ENCODE peak calls at places on chromosomes 11 and 22, in eight cellular contexts. J, R, A, U, Y, G, F and K are unnamed samples. For H3K4me1, the result is how much of the 10 kb centered on the place peaks cover.

GRCh38 chr11:106173291-106173690 is 95.8 kb downstream of the AASDHPPT start:
- DNase-seq in J (no peak), R (no peak), A (no peak), U (peak), Y (no peak), G (no peak), F (no peak), K (no peak)

GRCh38 chr22:43289551-43289963 is 53.6 kb downstream of the SCUBE1 start:
- DNase-seq in J (no peak), R (no peak), A (no peak), U (no peak), Y (peak), G (no peak), F (peak), K (peak)

GRCh38 chr11:1946812-1947480 is at the start of gene MRPL23:
- DNase-seq in J (no peak), R (no peak), A (no peak), U (no peak), Y (no peak), G (peak), F (no peak), K (no peak)

GRCh38 chr11:14067686-14068085 is 105.2 kb downstream of the SPON1 start:
- DNase-seq in J (no peak), R (no peak), A (no peak), U (no peak), Y (no peak), G (no peak), F (no peak), K (no peak)

GRCh38 chr11:12092714-12093113 is 17.7 kb upstream of the MICAL2 start:
- DNase-seq in J (no peak), R (peak), A (no peak), U (peak), Y (no peak), G (no peak), F (no peak), K (no peak)

GRCh38 chr22:20574920-20575353 is 67.5 kb downstream of the MED15 start:
- DNase-seq in J (no peak), R (no peak), A (no peak), U (no peak), Y (no peak), G (peak), F (no peak), K (no peak)

GRCh38 chr11:9616042-9616640 is 42.7 kb downstream of the WEE1 start:
- DNase-seq in J (no peak), R (no peak), A (no peak), U (no peak), Y (peak), G (no peak), F (no peak), K (peak)

GRCh38 chr11:12864316-12865156 is 144.6 kb upstream of the RASSF10 start:
- DNase-seq in J (peak), R (peak), A (peak), U (peak), Y (peak), G (no peak), F (no peak), K (peak)

GRCh38 chr11:23789938-23790371 is 706.9 kb upstream of the LUZP2 start:
- DNase-seq in J (no peak), R (no peak), A (peak), U (no peak), Y (peak), G (no peak), F (no peak), K (peak)

GRCh38 chr22:41557401-41558240 is 3.2 kb upstream of the CSDC2 start:
- DNase-seq in J (no peak), R (no peak), A (peak), U (no peak), Y (peak), G (peak), F (peak), K (peak)

GRCh38 chr11:130653838-130654601 is 205.6 kb downstream of the ADAMTS15 start:
- DNase-seq in J (no peak), R (no peak), A (peak), U (peak), Y (peak), G (peak), F (peak), K (peak)

GRCh38 chr11:20597137-20597923 is 2.1 kb upstream of the SLC6A5 start:
- DNase-seq in J (no peak), R (peak), A (no peak), U (no peak), Y (no peak), G (no peak), F (no peak), K (no peak)

GRCh38 chr11:106457727-106458126 is 380.3 kb downstream of the AASDHPPT start:
- DNase-seq in J (no peak), R (no peak), A (no peak), U (no peak), Y (peak), G (no peak), F (no peak), K (peak)

GRCh38 chr22:45328822-45329535 is 19.2 kb downstream of the FAM118A start:
- DNase-seq in J (no peak), R (no peak), A (no peak), U (no peak), Y (no peak), G (no peak), F (no peak), K (no peak)

GRCh38 chr11:1753426-1754305 is 3.3 kb upstream of the IFITM10 start:
- DNase-seq in J (no peak), R (no peak), A (no peak), U (no peak), Y (no peak), G (no peak), F (no peak), K (no peak)

GRCh38 chr11:351411-351810 is 17.9 kb upstream of the B4GALNT4 start:
- DNase-seq in J (no peak), R (no peak), A (no peak), U (no peak), Y (no peak), G (no peak), F (peak), K (no peak)

GRCh38 chr11:58575377-58576020 is at the start of gene LPXN:
- DNase-seq in J (no peak), R (no peak), A (no peak), U (no peak), Y (peak), G (no peak), F (no peak), K (no peak)

GRCh38 chr11:107916671-107917241 is 11.5 kb upstream of the RAB39A start:
- DNase-seq in J (no peak), R (peak), A (peak), U (no peak), Y (peak), G (no peak), F (no peak), K (peak)

GRCh38 chr22:34966980-34967379 is 99.0 kb upstream of the ISX start:
- DNase-seq in J (no peak), R (no peak), A (no peak), U (peak), Y (peak), G (no peak), F (no peak), K (peak)

GRCh38 chr22:35601743-35602633 is 15.1 kb downstream of the MB start:
- DNase-seq in J (no peak), R (no peak), A (no peak), U (no peak), Y (peak), G (no peak), F (no peak), K (peak)

GRCh38 chr11:116375221-116375620 is 397.6 kb downstream of the BUD13 start:
- DNase-seq in J (no peak), R (no peak), A (no peak), U (no peak), Y (no peak), G (no peak), F (no peak), K (no peak)

GRCh38 chr11:1041149-1041467 is 4.6 kb upstream of the MUC6 start:
- DNase-seq in J (no peak), R (no peak), A (no peak), U (no peak), Y (no peak), G (no peak), F (no peak), K (no peak)

GRCh38 chr11:6402561-6402981 is 12.3 kb downstream of the SMPD1 start:
- DNase-seq in J (no peak), R (no peak), A (no peak), U (no peak), Y (no peak), G (no peak), F (no peak), K (no peak)

GRCh38 chr11:45847908-45848316 is 637 bp downstream of the CRY2 start:
- DNase-seq in J (no peak), R (peak), A (peak), U (peak), Y (peak), G (peak), F (peak), K (peak)

GRCh38 chr22:20749453-20749852 is 24.5 kb upstream of the SERPIND1 start:
- DNase-seq in J (no peak), R (no peak), A (no peak), U (no peak), Y (no peak), G (no peak), F (no peak), K (no peak)

GRCh38 chr22:42926034-42926433 is 69.0 kb upstream of the ARFGAP3 start:
- DNase-seq in J (no peak), R (no peak), A (peak), U (no peak), Y (no peak), G (no peak), F (no peak), K (no peak)

GRCh38 chr11:70908223-70908622 is 344.2 kb downstream of the SHANK2 start:
- DNase-seq in J (no peak), R (no peak), A (no peak), U (no peak), Y (no peak), G (no peak), F (no peak), K (no peak)

GRCh38 chr11:41175304-41175972 is 284.0 kb downstream of the LRRC4C start:
- DNase-seq in J (no peak), R (peak), A (no peak), U (peak), Y (no peak), G (no peak), F (no peak), K (no peak)

GRCh38 chr11:47425611-47426010 is 628 bp downstream of the PSMC3 start:
- DNase-seq in J (no peak), R (peak), A (no peak), U (no peak), Y (peak), G (no peak), F (no peak), K (peak)

GRCh38 chr11:74232316-74232950 is 61.3 kb downstream of the PPME1 start:
- DNase-seq in J (no peak), R (no peak), A (no peak), U (no peak), Y (no peak), G (no peak), F (no peak), K (no peak)

GRCh38 chr11:2474059-2474901 is 29.5 kb downstream of the KCNQ1 start:
- DNase-seq in J (no peak), R (no peak), A (peak), U (no peak), Y (no peak), G (peak), F (no peak), K (no peak)

GRCh38 chr11:1935156-1936071 is 11.7 kb upstream of the MRPL23 start:
- DNase-seq in J (no peak), R (no peak), A (no peak), U (no peak), Y (no peak), G (peak), F (no peak), K (no peak)

GRCh38 chr11:57800444-57801184 is 39.0 kb downstream of the CTNND1 start:
- DNase-seq in J (peak), R (peak), A (no peak), U (peak), Y (peak), G (no peak), F (no peak), K (peak)

GRCh38 chr11:122852071-122852831 is 14.0 kb downstream of the CRTAM start:
- DNase-seq in J (no peak), R (no peak), A (no peak), U (no peak), Y (peak), G (no peak), F (no peak), K (no peak)

GRCh38 chr11:57214494-57214893 is 22.6 kb downstream of the APLNR start:
- DNase-seq in J (no peak), R (no peak), A (no peak), U (peak), Y (peak), G (no peak), F (no peak), K (peak)

GRCh38 chr11:108871152-108871551 is 206.3 kb downstream of the DDX10 start:
- DNase-seq in J (peak), R (peak), A (no peak), U (peak), Y (peak), G (peak), F (peak), K (peak)

GRCh38 chr22:42967933-42968332 is 47.0 kb downstream of the PACSIN2 start:
- DNase-seq in J (no peak), R (no peak), A (peak), U (no peak), Y (peak), G (peak), F (no peak), K (no peak)

GRCh38 chr11:45335434-45335833 is 49.3 kb upstream of the SYT13 start:
- DNase-seq in J (no peak), R (no peak), A (no peak), U (peak), Y (no peak), G (no peak), F (no peak), K (no peak)

GRCh38 chr22:44360686-44361381 is 48.1 kb upstream of the SHISAL1 start:
- DNase-seq in J (no peak), R (peak), A (peak), U (peak), Y (peak), G (peak), F (peak), K (peak)

DNA sequence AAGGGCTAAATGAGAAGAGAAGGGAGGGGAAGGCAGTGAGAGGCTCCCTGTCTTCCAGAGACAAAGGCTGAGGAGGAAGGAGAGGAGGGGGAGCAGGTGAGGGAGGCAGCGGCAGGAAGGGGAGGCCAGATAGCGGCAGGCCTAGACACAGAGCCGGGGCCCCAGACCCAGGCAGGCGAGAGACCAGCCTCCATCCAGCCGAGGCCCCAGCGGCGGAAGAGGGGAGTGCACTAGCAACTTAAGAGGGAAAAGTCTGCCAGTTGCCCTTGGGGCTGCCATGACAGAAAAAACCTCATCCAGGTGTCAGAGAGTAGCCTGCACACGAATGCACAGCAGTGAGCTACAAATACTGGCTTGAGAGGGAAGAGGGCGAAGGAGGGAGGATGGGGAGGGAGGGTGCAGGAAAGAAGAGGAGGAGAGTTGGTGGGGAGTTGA is 46.7 kb downstream of the IGLL1 start:
- DNase-seq in J (no peak), R (peak), A (no peak), U (peak), Y (peak), G (no peak), F (peak), K (peak)
- H3K4me1 ChIP-seq in J (under half), R (under half), A (under half), U (under half), Y (under half), G (under half), F (under half), K (under half)

GRCh38 chr11:119786431-119787073 is 57.6 kb upstream of the NECTIN1 start:
- DNase-seq in J (no peak), R (no peak), A (no peak), U (peak), Y (no peak), G (no peak), F (no peak), K (no peak)

GRCh38 chr11:119785131-119785530 is 56.1 kb upstream of the NECTIN1 start:
- DNase-seq in J (no peak), R (no peak), A (no peak), U (peak), Y (no peak), G (no peak), F (no peak), K (no peak)

GRCh38 chr11:119788911-119789560 is 60.0 kb upstream of the NECTIN1 start:
- DNase-seq in J (no peak), R (no peak), A (no peak), U (peak), Y (no peak), G (no peak), F (no peak), K (no peak)

GRCh38 chr11:119788096-119788883 is 59.3 kb upstream of the NECTIN1 start:
- DNase-seq in J (no peak), R (no peak), A (no peak), U (no peak), Y (no peak), G (no peak), F (no peak), K (no peak)

DNA sequence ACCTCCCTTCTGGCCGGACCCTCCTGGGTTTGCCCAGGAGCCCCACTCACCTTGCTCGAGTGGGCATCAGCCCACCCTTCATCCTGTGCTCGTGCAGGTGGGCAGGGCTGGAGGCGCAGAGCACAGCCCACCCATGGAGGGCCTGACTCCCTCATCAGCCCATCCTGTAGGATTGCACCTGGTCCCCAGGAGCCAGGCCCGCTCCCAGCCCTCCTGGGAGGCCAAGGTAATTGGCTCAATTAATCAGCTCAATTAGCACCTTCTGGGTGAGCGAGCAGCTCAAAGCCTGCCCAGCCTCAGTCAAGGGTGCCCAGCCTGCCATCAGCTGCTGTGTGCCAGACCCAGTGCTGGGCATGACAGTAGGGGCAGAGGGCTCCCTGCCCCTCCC is 58.1 kb upstream of the NECTIN1 start:
- DNase-seq in J (no peak), R (no peak), A (no peak), U (no peak), Y (no peak), G (no peak), F (no peak), K (no peak)
- H3K4me1 ChIP-seq in J (under half), R (under half), A (under half), U (under half), Y (under half), G (under half), F (under half), K (under half)

GRCh38 chr22:39245130-39246039 is 603 bp upstream of the PDGFB start:
- DNase-seq in J (no peak), R (no peak), A (no peak), U (no peak), Y (no peak), G (no peak), F (no peak), K (no peak)

GRCh38 chr22:39244073-39244495 is 698 bp downstream of the PDGFB start:
- DNase-seq in J (no peak), R (peak), A (no peak), U (no peak), Y (peak), G (no peak), F (no peak), K (no peak)

GRCh38 chr22:39243443-39244072 is 1.2 kb downstream of the PDGFB start:
- DNase-seq in J (no peak), R (peak), A (no peak), U (peak), Y (no peak), G (no peak), F (no peak), K (no peak)

GRCh38 chr22:39246217-39246616 is 1.4 kb upstream of the PDGFB start:
- DNase-seq in J (no peak), R (no peak), A (no peak), U (no peak), Y (no peak), G (no peak), F (no peak), K (no peak)

GRCh38 chr22:39244496-39245129 is at the start of gene PDGFB:
- DNase-seq in J (no peak), R (peak), A (peak), U (peak), Y (peak), G (peak), F (no peak), K (peak)
- H3K4me1 ChIP-seq in J (under half), R (under half), A (half or more), U (under half), Y (under half), G (half or more), F (under half), K (under half)

GRCh38 chr22:19004471-19004870 is 68.4 kb upstream of the PRODH start:
- DNase-seq in J (no peak), R (no peak), A (no peak), U (no peak), Y (no peak), G (no peak), F (no peak), K (no peak)

GRCh38 chr22:19005905-19006304 is 69.8 kb upstream of the PRODH start:
- DNase-seq in J (no peak), R (no peak), A (no peak), U (no peak), Y (no peak), G (no peak), F (no peak), K (no peak)

GRCh38 chr22:19001204-19001603 is 65.1 kb upstream of the PRODH start:
- DNase-seq in J (no peak), R (no peak), A (no peak), U (no peak), Y (no peak), G (no peak), F (no peak), K (no peak)

GRCh38 chr22:19002684-19003038 is 66.6 kb upstream of the PRODH start:
- DNase-seq in J (no peak), R (no peak), A (no peak), U (no peak), Y (no peak), G (no peak), F (no peak), K (no peak)

GRCh38 chr22:19003518-19003917 is 67.4 kb upstream of the PRODH start:
- DNase-seq in J (no peak), R (no peak), A (no peak), U (no peak), Y (no peak), G (no peak), F (no peak), K (no peak)
- H3K4me1 ChIP-seq in J (under half), R (under half), A (under half), U (under half), Y (under half), G (under half), F (under half), K (under half)

GRCh38 chr11:96157517-96157873 is 185.5 kb downstream of the MAML2 start:
- DNase-seq in J (no peak), R (no peak), A (no peak), U (no peak), Y (no peak), G (no peak), F (no peak), K (no peak)
- H3K4me1 ChIP-seq in J (under half), R (under half), A (under half), U (under half), Y (half or more), G (half or more), F (under half), K (half or more)

DNA sequence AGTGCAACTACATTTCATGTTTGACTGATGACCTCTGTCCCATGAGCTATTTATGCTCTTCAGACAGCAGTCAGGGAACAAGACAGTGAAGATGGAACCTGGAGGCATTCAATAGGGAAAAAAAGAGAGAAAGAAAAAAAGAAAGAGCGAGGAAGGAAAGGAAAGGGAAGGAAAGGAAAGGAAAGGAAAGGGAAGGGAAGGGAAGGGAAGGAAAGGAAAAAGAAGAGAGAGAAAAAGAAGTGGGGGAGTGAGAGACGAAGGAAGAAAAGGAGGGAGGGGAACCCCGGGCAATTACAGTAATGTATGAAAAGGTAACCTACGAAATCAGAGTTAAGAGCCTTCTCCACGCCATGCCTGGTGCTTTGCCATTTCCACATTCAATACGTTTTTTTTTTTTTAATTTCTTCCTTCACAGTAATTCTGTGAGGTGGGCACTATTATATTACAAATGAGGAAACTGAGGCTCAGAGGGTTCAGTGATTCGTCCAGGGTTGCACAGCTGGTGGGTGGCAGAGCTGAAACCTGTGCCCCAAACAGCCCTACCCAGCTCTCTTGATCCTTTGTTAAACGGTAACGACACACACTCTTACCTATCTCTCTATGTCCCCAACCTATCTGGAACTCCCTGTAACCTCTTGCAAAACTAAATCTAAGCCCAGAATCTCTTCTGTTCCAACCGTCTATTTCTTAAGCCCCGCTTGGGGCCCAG is 39.3 kb downstream of the ETS1 start:
- DNase-seq in J (no peak), R (no peak), A (no peak), U (no peak), Y (no peak), G (no peak), F (no peak), K (no peak)
- H3K4me1 ChIP-seq in J (under half), R (under half), A (under half), U (under half), Y (under half), G (half or more), F (under half), K (under half)